ENCODE peak calls at places on chromosomes 1 and 21, in six cellular contexts. N is occipital lobe, Z is dorsolateral prefrontal cortex, W is astrocyte, X is fibroblast of lung, E is epithelial cell of prostate. Q is an unnamed sample.

GRCh38 chr1:208189716-208190115 is 54.5 kb downstream of the PLXNA2 start:
- DNase-seq in N (peak), Z (no peak), W (no peak), X (no peak), E (no peak), Q (no peak)

GRCh38 chr1:70090875-70091274 is 114.5 kb downstream of the LRRC40 start:
- DNase-seq in N (no peak), Z (no peak), W (peak), X (peak), E (peak), Q (peak)

GRCh38 chr1:52907068-52907811 is 14.3 kb downstream of the ECHDC2 start:
- DNase-seq in N (no peak), Z (no peak), W (no peak), X (no peak), E (no peak), Q (peak)

GRCh38 chr1:58898739-58899580 is 115.1 kb upstream of the JUN start:
- DNase-seq in N (no peak), Z (no peak), W (no peak), X (no peak), E (no peak), Q (peak)

GRCh38 chr1:207025144-207025880 is 7.2 kb downstream of the C1orf116 start:
- DNase-seq in N (no peak), Z (no peak), W (peak), X (peak), E (no peak), Q (peak)

GRCh38 chr1:212860713-212861581 is 2.9 kb downstream of the FLVCR1 start:
- DNase-seq in N (no peak), Z (no peak), W (peak), X (peak), E (no peak), Q (peak)

GRCh38 chr1:234533975-234534876 is 55.2 kb upstream of the TARBP1 start:
- DNase-seq in N (peak), Z (peak), W (peak), X (peak), E (no peak), Q (peak)

GRCh38 chr1:221316491-221317056 is 425.3 kb downstream of the DUSP10 start:
- DNase-seq in N (no peak), Z (no peak), W (peak), X (peak), E (no peak), Q (peak)

GRCh38 chr21:36718951-36719501 is 20.1 kb downstream of the SIM2 start:
- DNase-seq in N (peak), Z (peak), W (no peak), X (no peak), E (peak), Q (no peak)

GRCh38 chr1:113057006-113057405 is 16.0 kb upstream of the LRIG2 start:
- DNase-seq in N (peak), Z (no peak), W (no peak), X (no peak), E (no peak), Q (no peak)

GRCh38 chr1:89907669-89908293 is 86.9 kb downstream of the LRRC8D start:
- DNase-seq in N (no peak), Z (no peak), W (peak), X (peak), E (no peak), Q (peak)

GRCh38 chr1:54374766-54375165 is 31.4 kb downstream of the SSBP3 start:
- DNase-seq in N (no peak), Z (no peak), W (no peak), X (no peak), E (no peak), Q (no peak)

GRCh38 chr1:220817907-220818306 is 31.2 kb downstream of the MTARC1 start:
- DNase-seq in N (no peak), Z (no peak), W (peak), X (peak), E (no peak), Q (peak)

GRCh38 chr1:9120312-9120958 is 8.5 kb downstream of the GPR157 start:
- DNase-seq in N (no peak), Z (no peak), W (no peak), X (no peak), E (no peak), Q (peak)